ENCODE peak calls at places on chromosomes 12 and 14, in five cellular contexts. D, Q, T, R and G are unnamed samples.

GRCh38 chr14:61126083-61126962 is 145.3 kb downstream of the SLC38A6 start:
- DNase-seq in T (no peak), D (peak), Q (peak), R (no peak), G (no peak)

GRCh38 chr12:92370828-92371227 is 225.2 kb upstream of the BTG1 start:
- DNase-seq in D (no peak), T (no peak), R (no peak), Q (no peak), G (no peak)

GRCh38 chr12:117890644-117891043 is 78.1 kb downstream of the KSR2 start:
- DNase-seq in T (no peak), D (no peak), Q (no peak), R (no peak), G (no peak)

GRCh38 chr12:115960-116915 is 49.7 kb downstream of the IQSEC3 start:
- DNase-seq in Q (no peak), T (no peak), R (no peak), D (no peak), G (no peak)

GRCh38 chr14:74609721-74610120 is 2.3 kb downstream of the LTBP2 start:
- DNase-seq in Q (peak), T (no peak), D (peak), R (no peak), G (peak)

GRCh38 chr12:19404232-19404880 is 34.9 kb upstream of the AEBP2 start:
- DNase-seq in T (no peak), R (no peak), Q (no peak), D (no peak), G (no peak)

GRCh38 chr12:60070541-60070940 is 474.7 kb downstream of the SLC16A7 start:
- DNase-seq in R (peak), T (no peak), Q (no peak), D (no peak), G (peak)

GRCh38 chr12:49503674-49504180 is 35.1 kb upstream of the KCNH3 start:
- DNase-seq in R (no peak), T (no peak), D (peak), Q (peak), G (peak)

GRCh38 chr12:19739195-19739776 is 300.0 kb downstream of the AEBP2 start:
- DNase-seq in R (peak), Q (peak), D (peak), T (peak), G (peak)

GRCh38 chr12:52496054-52496453 is 3.0 kb upstream of the KRT6A start:
- DNase-seq in R (no peak), T (no peak), Q (no peak), D (no peak), G (no peak)

GRCh38 chr12:25994901-25995625 is 36.6 kb downstream of the RASSF8 start:
- DNase-seq in D (no peak), Q (no peak), R (no peak), T (no peak), G (no peak)

GRCh38 chr14:70585221-70585620 is 15.2 kb downstream of the MED6 start:
- DNase-seq in R (no peak), D (no peak), Q (no peak), T (no peak), G (peak)

GRCh38 chr12:128969480-128970055 is 116.3 kb downstream of the GLT1D1 start:
- DNase-seq in Q (no peak), D (no peak), T (no peak), R (no peak), G (no peak)

GRCh38 chr12:7019043-7019569 is 830 bp upstream of the LPCAT3 start:
- DNase-seq in Q (no peak), T (no peak), R (no peak), D (no peak), G (no peak)

GRCh38 chr12:115205755-115206308 is 521.9 kb upstream of the TBX3 start:
- DNase-seq in Q (no peak), T (no peak), R (no peak), D (no peak), G (no peak)

GRCh38 chr12:6697584-6698351 is 2.8 kb downstream of the PIANP start:
- DNase-seq in T (no peak), Q (peak), R (peak), D (peak), G (peak)

GRCh38 chr12:125148316-125148715 is 83.1 kb downstream of the AACS start:
- DNase-seq in T (no peak), R (no peak), Q (no peak), D (no peak), G (peak)

GRCh38 chr14:106185837-106186233 is 659.5 kb downstream of the TMEM121 start:
- DNase-seq in Q (no peak), D (no peak), R (no peak), T (no peak), G (no peak)

GRCh38 chr14:76647699-76648298 is 113.5 kb upstream of the VASH1 start:
- DNase-seq in R (peak), Q (peak), T (no peak), D (peak), G (peak)

GRCh38 chr12:40204337-40204736 is 20.5 kb upstream of the LRRK2 start:
- DNase-seq in Q (no peak), R (no peak), D (no peak), T (no peak), G (no peak)

GRCh38 chr14:51576899-51577298 is 74.8 kb upstream of the FRMD6 start:
- DNase-seq in T (no peak), R (no peak), Q (peak), D (no peak), G (peak)

GRCh38 chr14:68637106-68638021 is 155.5 kb downstream of the ZFP36L1 start:
- DNase-seq in Q (peak), R (peak), D (peak), T (no peak), G (peak)

GRCh38 chr12:22477166-22477893 is 67.0 kb downstream of the C2CD5 start:
- DNase-seq in D (peak), Q (peak), T (no peak), R (no peak), G (peak)

GRCh38 chr14:100575266-100575995 is 11.8 kb downstream of the BEGAIN start:
- DNase-seq in R (no peak), D (no peak), Q (no peak), T (no peak), G (no peak)

GRCh38 chr12:59708484-59708883 is 112.7 kb downstream of the SLC16A7 start:
- DNase-seq in R (no peak), D (no peak), Q (no peak), T (no peak), G (peak)

GRCh38 chr12:101619868-101620761 is 25.3 kb downstream of the MYBPC1 start:
- DNase-seq in R (no peak), D (no peak), T (no peak), Q (no peak), G (no peak)

DNA sequence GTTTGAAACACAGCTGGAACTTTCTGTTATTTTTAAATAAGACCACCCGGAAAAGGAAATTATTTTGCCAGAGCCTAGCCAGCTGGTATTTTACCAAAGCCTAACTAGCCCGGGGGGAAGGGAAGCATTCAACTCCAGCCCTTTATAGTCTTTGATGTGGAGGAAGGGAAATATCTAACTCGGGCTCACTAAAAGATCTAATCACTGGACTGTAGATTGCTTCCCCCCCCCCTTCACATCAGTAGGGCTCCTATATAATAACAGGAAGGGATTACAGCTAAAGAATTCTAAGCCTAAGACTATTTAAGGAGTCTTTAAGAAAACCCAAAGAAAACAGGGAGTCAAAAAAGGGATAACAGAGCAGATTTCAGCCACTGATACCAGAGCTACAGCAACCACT is 431.1 kb downstream of the KCNH5 start:
- DNase-seq in Q (no peak), R (no peak), D (no peak), T (no peak), G (no peak)
- H3K4me3 ChIP-seq in Q (no peak), R (no peak), D (no peak), T (no peak), G (no peak)

DNA sequence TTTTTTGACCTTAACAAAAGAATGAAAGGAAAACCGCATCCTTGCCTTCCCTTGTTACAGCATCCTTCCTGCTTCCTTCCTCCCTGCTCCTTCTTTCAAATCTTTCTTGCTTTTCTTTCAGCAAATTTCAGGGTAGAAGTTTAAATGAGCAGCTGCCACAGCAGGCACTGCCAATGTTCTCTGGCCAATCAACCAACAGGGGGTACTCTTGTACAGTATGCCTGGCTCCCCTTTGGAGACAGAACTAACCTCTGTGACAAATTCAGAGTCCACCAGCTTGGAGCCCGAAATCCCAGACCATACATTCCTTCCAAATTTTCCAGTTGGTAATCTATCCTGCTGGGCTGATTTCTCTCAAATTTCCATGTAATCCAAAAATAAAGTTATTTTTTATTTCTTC is 609.8 kb upstream of the LMO3 start:
- DNase-seq in R (no peak), T (no peak), Q (no peak), D (no peak), G (peak)
- TF ChIP-seq CTCF in R (no peak), T (no peak), Q (no peak), D (no peak), G (no peak)

GRCh38 chr12:48038085-48038484 is 33.8 kb upstream of the COL2A1 start:
- DNase-seq in R (no peak), Q (no peak), T (no peak), D (no peak), G (no peak)
- H3K4me3 ChIP-seq in R (no peak), Q (no peak), T (no peak), D (no peak), G (no peak)

GRCh38 chr12:86621957-86622356 is 365.8 kb upstream of the MGAT4C start:
- DNase-seq in R (no peak), T (no peak), D (no peak), Q (no peak), G (no peak)
- TF ChIP-seq CTCF in R (no peak), T (no peak), D (no peak), Q (no peak), G (no peak)

GRCh38 chr14:65100905-65101541 is 1.3 kb downstream of the MAX start:
- DNase-seq in R (no peak), T (no peak), D (no peak), Q (peak), G (no peak)

GRCh38 chr14:65096323-65097089 is 5.8 kb downstream of the MAX start:
- DNase-seq in T (no peak), Q (peak), R (no peak), D (no peak), G (peak)

GRCh38 chr14:65095633-65096205 is 6.6 kb downstream of the MAX start:
- DNase-seq in D (peak), R (no peak), T (no peak), Q (peak), G (no peak)

GRCh38 chr14:65101631-65102440 is 481 bp downstream of the MAX start:
- DNase-seq in D (no peak), R (no peak), Q (no peak), T (no peak), G (no peak)

DNA sequence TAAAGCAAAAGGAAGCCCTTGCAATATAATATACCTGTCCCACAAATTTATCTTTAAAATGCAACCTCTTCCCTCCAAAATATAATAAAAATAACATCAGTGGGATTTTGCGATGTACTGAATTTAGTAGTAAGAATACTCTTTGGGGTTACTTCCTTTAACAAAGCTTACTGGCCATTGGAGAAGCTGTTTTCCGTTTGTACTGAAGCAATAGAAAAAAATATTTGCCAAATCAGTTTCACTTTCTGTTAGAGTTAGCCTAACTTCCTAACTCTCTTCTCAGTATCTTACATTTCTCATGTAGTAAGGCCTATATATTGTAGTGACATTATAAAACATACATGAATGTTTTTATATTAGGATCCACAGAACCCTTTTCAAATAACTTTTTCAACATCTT is 3.7 kb downstream of the MAX start:
- DNase-seq in R (no peak), D (peak), Q (peak), T (no peak), G (no peak)
- H3K4me3 ChIP-seq in R (no peak), D (no peak), Q (peak), T (peak), G (no peak)

GRCh38 chr14:91155626-91156089 is 41.8 kb downstream of the DGLUCY start:
- DNase-seq in R (no peak), Q (no peak), T (no peak), D (no peak), G (no peak)
- TF ChIP-seq CTCF in R (no peak), Q (no peak), T (no peak), D (no peak), G (no peak)

GRCh38 chr12:13198240-13198639 is 1.7 kb downstream of the EMP1 start:
- DNase-seq in T (no peak), Q (no peak), D (no peak), R (no peak), G (peak)

GRCh38 chr12:13196302-13196921 is at the start of gene EMP1:
- DNase-seq in R (peak), D (peak), T (peak), Q (peak), G (peak)

GRCh38 chr12:13200841-13201240 is 4.3 kb downstream of the EMP1 start:
- DNase-seq in D (no peak), R (no peak), Q (no peak), T (no peak), G (no peak)

GRCh38 chr12:13197526-13198141 is 1.1 kb downstream of the EMP1 start:
- DNase-seq in Q (peak), R (no peak), T (no peak), D (no peak), G (no peak)

GRCh38 chr12:13198921-13199320 is 2.4 kb downstream of the EMP1 start:
- DNase-seq in Q (peak), R (no peak), D (peak), T (no peak), G (no peak)
- H3K4me3 ChIP-seq in Q (peak), R (peak), D (peak), T (peak), G (no peak)